ENCODE peak calls at places on chromosomes 3 and 15, in four cellular contexts. P, M, V and U are unnamed samples.

GRCh38 chr15:49301562-49301961 is 121.5 kb upstream of the FGF7 start:
- DNase-seq in P (no peak), M (no peak), V (no peak), U (no peak)

GRCh38 chr3:11244131-11244677 is 28.0 kb upstream of the ATG7 start:
- DNase-seq in P (no peak), M (no peak), V (no peak), U (no peak)

GRCh38 chr15:32869814-32870213 is 152.0 kb downstream of the GREM1 start:
- DNase-seq in P (no peak), M (no peak), V (no peak), U (no peak)

GRCh38 chr3:143142354-143142753 is 22.8 kb downstream of the CHST2 start:
- DNase-seq in P (no peak), M (no peak), V (no peak), U (no peak)

GRCh38 chr3:108011616-108012015 is 79.2 kb downstream of the CD47 start:
- DNase-seq in P (no peak), M (no peak), V (no peak), U (no peak)

GRCh38 chr3:187719628-187720336 is 17.4 kb upstream of the RTP2 start:
- DNase-seq in P (no peak), M (no peak), V (no peak), U (no peak)

GRCh38 chr3:183085634-183086390 is 13.5 kb downstream of the MCCC1 start:
- DNase-seq in P (no peak), M (no peak), V (no peak), U (no peak)

GRCh38 chr15:33021806-33022389 is 172.6 kb downstream of the FMN1 start:
- DNase-seq in P (no peak), M (peak), V (no peak), U (no peak)

GRCh38 chr3:75655501-75655904 is 8.6 kb upstream of the FRG2C start:
- DNase-seq in P (no peak), M (no peak), V (no peak), U (no peak)

GRCh38 chr3:14516738-14517345 is 23.3 kb downstream of the GRIP2 start:
- DNase-seq in P (no peak), M (no peak), V (no peak), U (peak)

GRCh38 chr3:111227216-111227615 is 155.6 kb downstream of the NECTIN3 start:
- DNase-seq in P (peak), M (no peak), V (no peak), U (no peak)

GRCh38 chr15:20645956-20646355 is 104.4 kb upstream of the GOLGA6L6 start:
- DNase-seq in P (no peak), M (no peak), V (no peak), U (no peak)